ENCODE peak calls at places on chromosomes 6 and 20, in seven cellular contexts. G is IMR-90; B is WTC11; Q is CD8-positive, alpha-beta T cell; E is HFF-Myc; I is fibroblast of lung; P is uterus. X is an unnamed sample.

GRCh38 chr6:123803862-123804681 is at the start of gene NKAIN2:
- DNase-seq in G (no peak), B (peak; percentile 60), Q (no peak), E (no peak), I (no peak), P (no peak), X (peak; percentile 35)

GRCh38 chr6:100865525-100865924 is 15.6 kb downstream of the ASCC3 start:
- DNase-seq in G (no peak), B (no peak), Q (no peak), E (no peak), I (no peak), P (no peak), X (no peak)

GRCh38 chr20:40744494-40745175 is 55.6 kb upstream of the MAFB start:
- DNase-seq in G (no peak), B (no peak), Q (no peak), E (no peak), I (no peak), P (no peak), X (no peak)

GRCh38 chr6:117169781-117170281 is 95.5 kb upstream of the VGLL2 start:
- DNase-seq in G (no peak), B (no peak), Q (no peak), E (no peak), I (no peak), P (no peak), X (peak; percentile 15)

GRCh38 chr6:9482030-9482731 is 932.7 kb downstream of the TFAP2A start:
- DNase-seq in G (peak; percentile 96), B (no peak), Q (no peak), E (peak; percentile 93), I (peak; percentile 97), P (no peak), X (peak; percentile 90)

GRCh38 chr20:36384022-36384619 is 78.0 kb downstream of the DLGAP4 start:
- DNase-seq in G (peak; percentile 24), B (peak; percentile 88), Q (no peak), E (peak; percentile 11), I (peak; percentile 21), P (no peak), X (peak; percentile 61)

GRCh38 chr6:25202505-25202904 is 76.7 kb upstream of the CARMIL1 start:
- DNase-seq in G (peak; percentile 89), B (no peak), Q (no peak), E (no peak), I (peak; percentile 85), P (no peak), X (peak; percentile 49)

GRCh38 chr20:37267684-37268313 is 6.2 kb upstream of the GHRH start:
- DNase-seq in G (no peak), B (peak; percentile 60), Q (no peak), E (no peak), I (no peak), P (no peak), X (no peak)

GRCh38 chr6:4801491-4802118 is 25.4 kb downstream of the CDYL start:
- DNase-seq in G (no peak), B (no peak), Q (no peak), E (no peak), I (no peak), P (no peak), X (no peak)

GRCh38 chr20:58536289-58536688 is 21.1 kb upstream of the APCDD1L start:
- DNase-seq in G (no peak), B (no peak), Q (no peak), E (no peak), I (no peak), P (no peak), X (no peak)

GRCh38 chr6:162234631-162235030 is 492.9 kb downstream of the PRKN start:
- DNase-seq in G (no peak), B (no peak), Q (no peak), E (no peak), I (no peak), P (no peak), X (no peak)

GRCh38 chr6:122400121-122400450 is 634 bp downstream of the HSF2 start:
- DNase-seq in G (no peak), B (no peak), Q (no peak), E (no peak), I (peak; percentile 19), P (no peak), X (peak; percentile 14)

GRCh38 chr20:49045440-49046086 is 549 bp upstream of the CSE1L start:
- DNase-seq in G (peak; percentile 6), B (peak; percentile 15), Q (no peak), E (no peak), I (no peak), P (no peak), X (no peak)

GRCh38 chr6:33278392-33278741 is 1.4 kb downstream of the B3GALT4 start:
- DNase-seq in G (no peak), B (no peak), Q (no peak), E (no peak), I (no peak), P (no peak), X (no peak)

GRCh38 chr20:46253391-46253790 is 54.9 kb downstream of the CDH22 start:
- DNase-seq in G (no peak), B (peak; percentile 53), Q (no peak), E (no peak), I (no peak), P (no peak), X (peak; percentile 46)
- TF ChIP-seq CTCF in G (no peak), B (no peak), Q (no peak), E (peak; percentile 20), I (peak; percentile 8), P (no peak), X (peak; percentile 28)

GRCh38 chr20:50249447-50250388 is 59.1 kb downstream of the CEBPB start:
- DNase-seq in G (no peak), B (no peak), Q (no peak), E (no peak), I (no peak), P (no peak), X (no peak)

GRCh38 chr20:50250748-50251382 is 60.2 kb downstream of the CEBPB start:
- DNase-seq in G (no peak), B (no peak), Q (no peak), E (no peak), I (no peak), P (no peak), X (no peak)

GRCh38 chr20:50252715-50253500 is 62.3 kb downstream of the CEBPB start:
- DNase-seq in G (no peak), B (no peak), Q (no peak), E (no peak), I (no peak), P (no peak), X (no peak)

GRCh38 chr20:50251992-50252491 is 61.4 kb downstream of the CEBPB start:
- DNase-seq in G (peak; percentile 87), B (no peak), Q (no peak), E (no peak), I (peak; percentile 74), P (no peak), X (no peak)

DNA sequence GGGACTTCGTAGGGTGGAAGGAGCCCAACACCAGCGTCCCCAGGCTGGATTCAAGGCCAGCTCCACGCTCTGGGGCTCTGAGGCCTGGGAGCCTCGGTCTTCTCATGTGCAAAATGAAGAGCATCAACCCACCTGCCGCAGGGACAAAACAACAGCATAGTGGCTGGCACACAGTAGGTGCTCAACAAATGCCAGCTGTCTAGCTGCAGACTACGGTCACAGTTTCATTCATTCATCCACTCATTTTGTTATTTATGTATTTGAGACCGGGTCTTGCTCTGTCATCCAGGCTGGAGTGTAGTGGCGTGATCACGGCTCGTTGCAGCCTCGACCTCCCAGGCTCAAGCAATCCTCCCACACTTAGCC is 60.7 kb downstream of the CEBPB start:
- DNase-seq in G (no peak), B (no peak), Q (no peak), E (no peak), I (no peak), P (no peak), X (no peak)
- TF ChIP-seq CTCF in G (no peak), B (no peak), Q (no peak), E (no peak), I (no peak), P (no peak), X (no peak)

DNA sequence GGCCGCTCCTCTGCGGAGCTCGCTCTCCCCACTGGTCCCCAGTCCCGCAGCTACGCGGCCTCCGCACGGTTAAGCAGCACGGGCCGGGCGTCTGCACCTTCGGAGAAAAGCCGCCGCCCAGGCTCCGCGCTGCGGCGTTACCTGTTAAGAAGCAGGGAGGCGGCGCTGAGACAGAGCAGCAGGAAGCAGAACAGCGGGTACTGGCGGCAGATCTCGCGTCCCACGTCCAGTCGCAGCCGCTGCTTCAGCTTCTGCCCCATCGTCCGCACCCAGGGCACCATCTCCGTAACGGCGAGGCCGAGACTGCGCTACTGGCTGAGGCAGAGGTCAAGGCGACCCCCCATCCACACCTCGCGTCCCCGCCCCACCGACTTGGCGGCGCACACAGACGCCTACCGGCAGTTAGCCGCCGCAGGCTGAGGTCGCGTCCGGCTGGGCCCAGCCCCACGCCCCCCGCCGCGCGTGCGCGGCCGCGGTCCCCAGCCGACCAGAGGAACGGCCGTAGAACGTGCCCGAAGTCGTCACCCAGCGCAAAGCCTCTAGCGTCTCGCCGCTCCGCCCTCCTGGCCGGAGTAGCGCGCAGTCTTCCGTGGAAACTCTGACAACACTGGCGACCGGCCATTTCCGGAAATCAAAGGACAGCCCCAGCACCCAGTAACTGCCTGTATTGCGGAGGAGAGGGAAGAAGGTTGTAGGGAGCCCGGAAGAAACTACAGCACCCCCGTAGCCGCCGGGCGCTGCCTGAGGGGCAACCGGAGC is at the start of gene SNX14:
- DNase-seq in G (peak; percentile 94), B (peak; percentile 75), Q (peak; percentile 61), E (peak; percentile 86), I (peak; percentile 95), P (peak; percentile 95), X (peak; percentile 91)
- TF ChIP-seq CTCF in G (peak; percentile 10), B (no peak), Q (no peak), E (no peak), I (no peak), P (no peak), X (no peak)

GRCh38 chr6:111866857-111867256 is 6.4 kb downstream of the FYN start:
- DNase-seq in G (no peak), B (no peak), Q (no peak), E (no peak), I (no peak), P (no peak), X (no peak)

GRCh38 chr6:111865049-111865585 is 8.1 kb downstream of the FYN start:
- DNase-seq in G (no peak), B (no peak), Q (no peak), E (no peak), I (peak; percentile 7), P (no peak), X (no peak)

GRCh38 chr6:111864138-111865048 is 8.9 kb downstream of the FYN start:
- DNase-seq in G (no peak), B (no peak), Q (no peak), E (no peak), I (no peak), P (no peak), X (no peak)

GRCh38 chr6:111862727-111863126 is 10.5 kb downstream of the FYN start:
- DNase-seq in G (no peak), B (no peak), Q (no peak), E (no peak), I (no peak), P (no peak), X (no peak)

DNA sequence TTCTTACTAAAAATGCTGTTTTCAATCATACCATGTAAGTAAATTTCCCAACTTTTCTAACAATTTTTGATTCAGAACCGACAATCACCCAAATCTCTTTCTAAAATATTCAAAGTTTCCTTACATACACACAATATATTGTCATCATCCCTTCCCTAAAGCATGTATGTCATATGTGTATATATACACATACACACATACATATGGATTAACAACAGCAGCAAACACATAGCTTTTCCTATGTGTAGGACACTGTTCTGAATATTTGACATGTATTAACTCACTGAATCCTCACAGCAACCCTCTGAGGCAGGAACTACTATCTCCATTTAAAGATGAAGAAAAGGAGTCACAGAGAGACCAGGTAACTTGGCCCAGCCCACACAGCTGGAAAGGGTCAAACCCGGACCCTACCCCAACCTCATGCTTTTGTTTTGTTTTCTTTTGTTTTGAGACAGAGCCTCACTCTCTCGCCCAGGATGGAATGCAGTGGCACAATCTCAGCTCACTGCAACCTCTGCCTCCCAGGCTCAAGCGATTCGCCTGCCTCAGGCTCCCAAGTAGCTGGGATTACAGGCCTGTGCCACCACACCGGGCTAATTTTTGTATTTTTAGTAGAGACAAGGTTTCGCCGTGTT is 7.2 kb downstream of the FYN start:
- DNase-seq in G (no peak), B (no peak), Q (no peak), E (no peak), I (no peak), P (no peak), X (no peak)
- TF ChIP-seq CTCF in G (no peak), B (no peak), Q (no peak), E (no peak), I (no peak), P (no peak), X (no peak)